ENCODE peak calls at places on chromosomes 13 and 19, in five cellular contexts. F is CD4-positive, alpha-beta T cell; L is Calu3; D is stimulated activated CD4-positive, alpha-beta T cell treated with anti-CD3 and anti-CD28 coated beads, Interleukin-1b, Interleukin-23, amount 100 ng/mL, for 24 hours; O is substantia nigra. B is an unnamed sample.

GRCh38 chr19:51122112-51122981 is 2.4 kb upstream of the SIGLEC9 start:
- DNase-seq in F (no peak), L (no peak), D (no peak), O (no peak), B (no peak)

GRCh38 chr19:35060160-35060855 is 18.8 kb downstream of the HPN start:
- DNase-seq in F (no peak), L (no peak), D (no peak), O (no peak), B (no peak)

GRCh38 chr13:114035583-114036501 is 62.0 kb upstream of the C13orf46 start:
- DNase-seq in F (no peak), L (no peak), D (no peak), O (peak), B (no peak)

GRCh38 chr19:1780272-1780957 is 27.1 kb downstream of the ONECUT3 start:
- DNase-seq in F (no peak), L (peak), D (no peak), O (no peak), B (no peak)

GRCh38 chr19:4597975-4598671 is 38.6 kb upstream of the SEMA6B start:
- DNase-seq in F (peak), L (peak), D (no peak), O (no peak), B (no peak)

GRCh38 chr13:38394777-38395504 is 45.3 kb downstream of the UFM1 start:
- DNase-seq in F (no peak), L (no peak), D (no peak), O (no peak), B (no peak)

GRCh38 chr13:78876915-78877549 is 218.1 kb upstream of the OBI1 start:
- DNase-seq in F (no peak), L (no peak), D (no peak), O (no peak), B (no peak)

GRCh38 chr13:43054803-43055802 is 31.7 kb downstream of the DNAJC15 start:
- DNase-seq in F (no peak), L (peak), D (no peak), O (no peak), B (no peak)

GRCh38 chr13:47672982-47673670 is 327.9 kb downstream of the SUCLA2 start:
- DNase-seq in F (no peak), L (no peak), D (no peak), O (no peak), B (peak)

GRCh38 chr19:12868540-12869112 is 12.6 kb downstream of the DNASE2 start:
- DNase-seq in F (no peak), L (no peak), D (no peak), O (no peak), B (no peak)

GRCh38 chr13:51286135-51287002 is 53.1 kb upstream of the SERPINE3 start:
- DNase-seq in F (peak), L (peak), D (peak), O (peak), B (peak)

GRCh38 chr19:33469171-33470039 is 52.2 kb downstream of the PEPD start:
- DNase-seq in F (no peak), L (no peak), D (no peak), O (no peak), B (no peak)

GRCh38 chr19:19558055-19558454 is 20.0 kb downstream of the CILP2 start:
- DNase-seq in F (no peak), L (no peak), D (no peak), O (no peak), B (no peak)

GRCh38 chr13:51501592-51502205 is 48.9 kb upstream of the INTS6 start:
- DNase-seq in F (no peak), L (no peak), D (no peak), O (no peak), B (no peak)

GRCh38 chr19:55464669-55465068 is at the start of gene C19orf85:
- DNase-seq in F (no peak), L (no peak), D (no peak), O (no peak), B (no peak)

GRCh38 chr13:112171570-112171965 is 104.6 kb downstream of the SOX1 start:
- DNase-seq in F (no peak), L (no peak), D (no peak), O (no peak), B (no peak)

GRCh38 chr13:105587786-105588185 is 947.7 kb downstream of the EFNB2 start:
- DNase-seq in F (no peak), L (peak), D (no peak), O (no peak), B (no peak)

GRCh38 chr19:13986348-13986904 is 19.7 kb downstream of the RFX1 start:
- DNase-seq in F (peak), L (no peak), D (peak), O (peak), B (no peak)

GRCh38 chr19:1469936-1470863 is 8.8 kb downstream of the C19orf25 start:
- DNase-seq in F (peak), L (peak), D (no peak), O (peak), B (no peak)

GRCh38 chr13:30806784-30807183 is 71.4 kb downstream of the ALOX5AP start:
- DNase-seq in F (no peak), L (no peak), D (no peak), O (no peak), B (peak)

GRCh38 chr13:28532226-28533048 is 37.5 kb upstream of the FLT1 start:
- DNase-seq in F (no peak), L (no peak), D (no peak), O (no peak), B (no peak)

GRCh38 chr19:38977445-38978314 is 2.1 kb upstream of the FBXO17 start:
- DNase-seq in F (no peak), L (peak), D (no peak), O (no peak), B (no peak)

GRCh38 chr19:53553865-53554791 is 16.2 kb downstream of the ZNF331 start:
- DNase-seq in F (peak), L (no peak), D (peak), O (peak), B (peak)

GRCh38 chr13:66461021-66461420 is 769.1 kb downstream of the PCDH9 start:
- DNase-seq in F (no peak), L (no peak), D (no peak), O (no peak), B (no peak)

GRCh38 chr19:3760871-3761361 is 576 bp downstream of the APBA3 start:
- DNase-seq in F (no peak), L (no peak), D (no peak), O (peak), B (no peak)

GRCh38 chr19:39171479-39172465 is 25.0 kb upstream of the NCCRP1 start:
- DNase-seq in F (no peak), L (no peak), D (no peak), O (no peak), B (no peak)

GRCh38 chr13:113029487-113030258 is 60.7 kb downstream of the MCF2L start:
- DNase-seq in F (peak), L (peak), D (no peak), O (peak), B (no peak)

GRCh38 chr19:48308695-48309586 is 16.4 kb upstream of the EMP3 start:
- DNase-seq in F (no peak), L (no peak), D (no peak), O (no peak), B (no peak)

GRCh38 chr13:25602206-25602605 is 230.4 kb downstream of the ATP8A2 start:
- DNase-seq in F (no peak), L (no peak), D (no peak), O (no peak), B (no peak)

GRCh38 chr13:98315466-98315865 is 138.4 kb upstream of the RNF113B start:
- DNase-seq in F (no peak), L (no peak), D (no peak), O (no peak), B (peak)

GRCh38 chr13:65505941-65506340 is 1724.2 kb downstream of the PCDH9 start:
- DNase-seq in F (no peak), L (no peak), D (no peak), O (no peak), B (no peak)

GRCh38 chr13:44752184-44752583 is 176.1 kb upstream of the TSC22D1 start:
- DNase-seq in F (no peak), L (no peak), D (no peak), O (no peak), B (no peak)

GRCh38 chr19:3556978-3557460 is 367 bp downstream of the MFSD12 start:
- DNase-seq in F (peak), L (peak), D (peak), O (no peak), B (no peak)

GRCh38 chr19:16660763-16661479 is at the start of gene TMEM38A:
- DNase-seq in F (peak), L (peak), D (peak), O (peak), B (no peak)

B was measured in GM04504.